ENCODE peak calls at places on chromosomes 2 and 18, in nine cellular contexts. One of them, this sample, is unnamed.

GRCh38 chr2:16264491-16264890 is 324.1 kb downstream of the MYCN start:
- DNase-seq in psoas muscle: no peak
- DNase-seq in PC-3: no peak
- DNase-seq in astrocyte of the spinal cord: no peak
- DNase-seq in heart left ventricle: no peak
- DNase-seq in CD8-positive, alpha-beta memory T cell: no peak
- DNase-seq in SJSA1: no peak
- DNase-seq in naive thymus-derived CD4-positive, alpha-beta T cell: no peak
- DNase-seq in IMR-90: no peak
- DNase-seq in this sample: no peak

GRCh38 chr2:99035920-99036319 is 99.9 kb upstream of the CRACDL start:
- DNase-seq in psoas muscle: no peak
- DNase-seq in IMR-90: no peak
- DNase-seq in astrocyte of the spinal cord: peak; percentile 3
- DNase-seq in naive thymus-derived CD4-positive, alpha-beta T cell: no peak
- DNase-seq in SJSA1: no peak
- DNase-seq in PC-3: peak; percentile 8
- DNase-seq in heart left ventricle: no peak
- DNase-seq in CD8-positive, alpha-beta memory T cell: no peak
- DNase-seq in this sample: peak; percentile 12

GRCh38 chr2:133489641-133490411 is 78.4 kb downstream of the NCKAP5 start:
- DNase-seq in naive thymus-derived CD4-positive, alpha-beta T cell: no peak
- DNase-seq in CD8-positive, alpha-beta memory T cell: no peak
- DNase-seq in IMR-90: peak; percentile 52
- DNase-seq in PC-3: no peak
- DNase-seq in psoas muscle: peak; percentile 60
- DNase-seq in heart left ventricle: peak; percentile 60
- DNase-seq in astrocyte of the spinal cord: peak; percentile 17
- DNase-seq in SJSA1: no peak
- DNase-seq in this sample: peak; percentile 31

GRCh38 chr18:61950371-61950770 is 57.6 kb upstream of the RNF152 start:
- DNase-seq in heart left ventricle: no peak
- DNase-seq in SJSA1: no peak
- DNase-seq in psoas muscle: no peak
- DNase-seq in naive thymus-derived CD4-positive, alpha-beta T cell: no peak
- DNase-seq in PC-3: no peak
- DNase-seq in astrocyte of the spinal cord: no peak
- DNase-seq in IMR-90: no peak
- DNase-seq in CD8-positive, alpha-beta memory T cell: no peak
- DNase-seq in this sample: no peak

GRCh38 chr2:113910110-113910717 is 20.3 kb downstream of the ACTR3 start:
- DNase-seq in CD8-positive, alpha-beta memory T cell: no peak
- DNase-seq in astrocyte of the spinal cord: no peak
- DNase-seq in IMR-90: peak; percentile 19
- DNase-seq in PC-3: peak; percentile 19
- DNase-seq in SJSA1: no peak
- DNase-seq in naive thymus-derived CD4-positive, alpha-beta T cell: no peak
- DNase-seq in heart left ventricle: no peak
- DNase-seq in psoas muscle: no peak
- DNase-seq in this sample: no peak

GRCh38 chr2:226079677-226080076 is 680.2 kb downstream of the NYAP2 start:
- DNase-seq in SJSA1: peak; percentile 75
- DNase-seq in heart left ventricle: no peak
- DNase-seq in psoas muscle: no peak
- DNase-seq in astrocyte of the spinal cord: peak; percentile 96
- DNase-seq in PC-3: peak; percentile 74
- DNase-seq in naive thymus-derived CD4-positive, alpha-beta T cell: no peak
- DNase-seq in IMR-90: peak; percentile 98
- DNase-seq in CD8-positive, alpha-beta memory T cell: no peak
- DNase-seq in this sample: peak; percentile 96

GRCh38 chr2:70420005-70420580 is 118.2 kb upstream of the FAM136A start:
- DNase-seq in astrocyte of the spinal cord: no peak
- DNase-seq in naive thymus-derived CD4-positive, alpha-beta T cell: no peak
- DNase-seq in PC-3: no peak
- DNase-seq in IMR-90: no peak
- DNase-seq in psoas muscle: no peak
- DNase-seq in CD8-positive, alpha-beta memory T cell: no peak
- DNase-seq in heart left ventricle: no peak
- DNase-seq in SJSA1: no peak
- DNase-seq in this sample: no peak

GRCh38 chr2:74902281-74902860 is 56.1 kb upstream of the POLE4 start:
- DNase-seq in astrocyte of the spinal cord: no peak
- DNase-seq in CD8-positive, alpha-beta memory T cell: no peak
- DNase-seq in PC-3: no peak
- DNase-seq in psoas muscle: no peak
- DNase-seq in SJSA1: no peak
- DNase-seq in heart left ventricle: no peak
- DNase-seq in naive thymus-derived CD4-positive, alpha-beta T cell: no peak
- DNase-seq in IMR-90: no peak
- DNase-seq in this sample: no peak

GRCh38 chr2:86789687-86790133 is 1.0 kb downstream of the CD8A start:
- DNase-seq in IMR-90: no peak
- DNase-seq in psoas muscle: no peak
- DNase-seq in PC-3: no peak
- DNase-seq in SJSA1: no peak
- DNase-seq in astrocyte of the spinal cord: no peak
- DNase-seq in heart left ventricle: no peak
- DNase-seq in CD8-positive, alpha-beta memory T cell: no peak
- DNase-seq in naive thymus-derived CD4-positive, alpha-beta T cell: no peak
- DNase-seq in this sample: no peak

GRCh38 chr2:127226520-127227263 is 6.6 kb upstream of the CYP27C1 start:
- DNase-seq in heart left ventricle: no peak
- DNase-seq in PC-3: peak; percentile 99
- DNase-seq in CD8-positive, alpha-beta memory T cell: no peak
- DNase-seq in psoas muscle: no peak
- DNase-seq in IMR-90: peak; percentile 95
- DNase-seq in astrocyte of the spinal cord: peak; percentile 93
- DNase-seq in naive thymus-derived CD4-positive, alpha-beta T cell: no peak
- DNase-seq in SJSA1: peak; percentile 97
- DNase-seq in this sample: peak; percentile 77
- H3K4me3 ChIP-seq in heart left ventricle: no peak overlapping the region
- H3K4me3 ChIP-seq in PC-3: peak overlapping the region; percentile 59
- H3K4me3 ChIP-seq in CD8-positive, alpha-beta memory T cell: no peak overlapping the region
- H3K4me3 ChIP-seq in psoas muscle: no peak overlapping the region
- H3K4me3 ChIP-seq in IMR-90: no peak overlapping the region
- H3K4me3 ChIP-seq in astrocyte of the spinal cord: no peak overlapping the region
- H3K4me3 ChIP-seq in naive thymus-derived CD4-positive, alpha-beta T cell: no peak overlapping the region
- H3K4me3 ChIP-seq in SJSA1: no peak overlapping the region
- H3K4me3 ChIP-seq in this sample: no peak overlapping the region

GRCh38 chr18:68721681-68722583 is 7.0 kb upstream of the TMX3 start:
- DNase-seq in heart left ventricle: no peak
- DNase-seq in IMR-90: no peak
- DNase-seq in PC-3: no peak
- DNase-seq in naive thymus-derived CD4-positive, alpha-beta T cell: peak; percentile 41
- DNase-seq in psoas muscle: no peak
- DNase-seq in CD8-positive, alpha-beta memory T cell: peak; percentile 29
- DNase-seq in SJSA1: no peak
- DNase-seq in astrocyte of the spinal cord: peak; percentile 27
- DNase-seq in this sample: no peak
- H3K4me3 ChIP-seq in heart left ventricle: peak overlapping the region; percentile 29
- H3K4me3 ChIP-seq in IMR-90: peak overlapping the region; percentile 23
- H3K4me3 ChIP-seq in PC-3: no peak overlapping the region
- H3K4me3 ChIP-seq in naive thymus-derived CD4-positive, alpha-beta T cell: peak overlapping the region; percentile 53
- H3K4me3 ChIP-seq in psoas muscle: peak overlapping the region; percentile 44
- H3K4me3 ChIP-seq in CD8-positive, alpha-beta memory T cell: peak overlapping the region; percentile 50
- H3K4me3 ChIP-seq in SJSA1: peak overlapping the region; percentile 31
- H3K4me3 ChIP-seq in astrocyte of the spinal cord: no peak overlapping the region
- H3K4me3 ChIP-seq in this sample: no peak overlapping the region

GRCh38 chr2:156672569-156673270 is 236.5 kb downstream of the GPD2 start:
- DNase-seq in PC-3: peak; percentile 34
- DNase-seq in SJSA1: no peak
- DNase-seq in heart left ventricle: no peak
- DNase-seq in CD8-positive, alpha-beta memory T cell: no peak
- DNase-seq in psoas muscle: no peak
- DNase-seq in astrocyte of the spinal cord: no peak
- DNase-seq in naive thymus-derived CD4-positive, alpha-beta T cell: no peak
- DNase-seq in IMR-90: no peak
- DNase-seq in this sample: no peak

GRCh38 chr2:156675896-156676295 is 239.7 kb downstream of the GPD2 start:
- DNase-seq in CD8-positive, alpha-beta memory T cell: no peak
- DNase-seq in SJSA1: no peak
- DNase-seq in IMR-90: no peak
- DNase-seq in naive thymus-derived CD4-positive, alpha-beta T cell: no peak
- DNase-seq in astrocyte of the spinal cord: no peak
- DNase-seq in PC-3: no peak
- DNase-seq in heart left ventricle: no peak
- DNase-seq in psoas muscle: no peak
- DNase-seq in this sample: no peak

GRCh38 chr2:156671706-156672105 is 235.5 kb downstream of the GPD2 start:
- DNase-seq in astrocyte of the spinal cord: no peak
- DNase-seq in naive thymus-derived CD4-positive, alpha-beta T cell: no peak
- DNase-seq in IMR-90: no peak
- DNase-seq in PC-3: no peak
- DNase-seq in CD8-positive, alpha-beta memory T cell: no peak
- DNase-seq in SJSA1: no peak
- DNase-seq in heart left ventricle: no peak
- DNase-seq in psoas muscle: no peak
- DNase-seq in this sample: no peak

GRCh38 chr2:156673981-156674380 is 237.8 kb downstream of the GPD2 start:
- DNase-seq in CD8-positive, alpha-beta memory T cell: no peak
- DNase-seq in IMR-90: no peak
- DNase-seq in naive thymus-derived CD4-positive, alpha-beta T cell: no peak
- DNase-seq in psoas muscle: no peak
- DNase-seq in PC-3: no peak
- DNase-seq in SJSA1: no peak
- DNase-seq in astrocyte of the spinal cord: no peak
- DNase-seq in heart left ventricle: no peak
- DNase-seq in this sample: no peak

DNA sequence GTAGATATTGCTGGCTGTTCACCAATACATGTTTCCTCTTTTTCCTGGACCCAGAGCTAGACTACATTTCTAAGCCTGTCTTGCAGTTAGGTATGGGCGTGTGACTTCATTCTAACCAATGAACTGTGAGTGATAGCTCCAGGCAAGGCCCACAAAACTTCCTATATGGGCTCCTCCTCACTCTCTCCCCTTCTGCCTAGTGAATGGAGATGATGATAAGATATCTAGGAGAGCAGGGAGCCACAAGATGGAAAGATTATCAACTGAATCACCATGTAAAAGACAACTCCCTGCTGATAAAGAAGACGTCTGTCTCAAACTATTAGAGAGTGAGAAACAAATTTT is 237.1 kb downstream of the GPD2 start:
- DNase-seq in SJSA1: no peak
- DNase-seq in astrocyte of the spinal cord: no peak
- DNase-seq in IMR-90: no peak
- DNase-seq in PC-3: no peak
- DNase-seq in heart left ventricle: no peak
- DNase-seq in naive thymus-derived CD4-positive, alpha-beta T cell: no peak
- DNase-seq in CD8-positive, alpha-beta memory T cell: no peak
- DNase-seq in psoas muscle: no peak
- DNase-seq in this sample: no peak
- H3K4me3 ChIP-seq in SJSA1: no peak overlapping the region
- H3K4me3 ChIP-seq in astrocyte of the spinal cord: no peak overlapping the region
- H3K4me3 ChIP-seq in IMR-90: no peak overlapping the region
- H3K4me3 ChIP-seq in PC-3: no peak overlapping the region
- H3K4me3 ChIP-seq in heart left ventricle: no peak overlapping the region
- H3K4me3 ChIP-seq in naive thymus-derived CD4-positive, alpha-beta T cell: no peak overlapping the region
- H3K4me3 ChIP-seq in CD8-positive, alpha-beta memory T cell: no peak overlapping the region
- H3K4me3 ChIP-seq in psoas muscle: no peak overlapping the region
- H3K4me3 ChIP-seq in this sample: no peak overlapping the region

GRCh38 chr2:233792720-233793119 is 14.6 kb downstream of the MROH2A start:
- DNase-seq in SJSA1: no peak
- DNase-seq in naive thymus-derived CD4-positive, alpha-beta T cell: no peak
- DNase-seq in psoas muscle: no peak
- DNase-seq in CD8-positive, alpha-beta memory T cell: no peak
- DNase-seq in astrocyte of the spinal cord: no peak
- DNase-seq in PC-3: no peak
- DNase-seq in IMR-90: no peak
- DNase-seq in heart left ventricle: no peak
- DNase-seq in this sample: no peak

GRCh38 chr2:233794128-233794658 is 16.1 kb downstream of the MROH2A start:
- DNase-seq in CD8-positive, alpha-beta memory T cell: no peak
- DNase-seq in naive thymus-derived CD4-positive, alpha-beta T cell: no peak
- DNase-seq in heart left ventricle: no peak
- DNase-seq in psoas muscle: no peak
- DNase-seq in PC-3: no peak
- DNase-seq in astrocyte of the spinal cord: no peak
- DNase-seq in SJSA1: peak; percentile 28
- DNase-seq in IMR-90: no peak
- DNase-seq in this sample: no peak

GRCh38 chr2:233793465-233794127 is 15.5 kb downstream of the MROH2A start:
- DNase-seq in CD8-positive, alpha-beta memory T cell: no peak
- DNase-seq in SJSA1: peak; percentile 28
- DNase-seq in psoas muscle: no peak
- DNase-seq in PC-3: no peak
- DNase-seq in astrocyte of the spinal cord: no peak
- DNase-seq in IMR-90: no peak
- DNase-seq in heart left ventricle: no peak
- DNase-seq in naive thymus-derived CD4-positive, alpha-beta T cell: no peak
- DNase-seq in this sample: no peak

GRCh38 chr2:233791151-233791882 is 13.2 kb downstream of the MROH2A start:
- DNase-seq in CD8-positive, alpha-beta memory T cell: no peak
- DNase-seq in SJSA1: peak; percentile 29
- DNase-seq in heart left ventricle: no peak
- DNase-seq in PC-3: no peak
- DNase-seq in psoas muscle: no peak
- DNase-seq in astrocyte of the spinal cord: no peak
- DNase-seq in IMR-90: no peak
- DNase-seq in naive thymus-derived CD4-positive, alpha-beta T cell: no peak
- DNase-seq in this sample: no peak

GRCh38 chr2:233791883-233792329 is 13.8 kb downstream of the MROH2A start:
- DNase-seq in CD8-positive, alpha-beta memory T cell: no peak
- DNase-seq in SJSA1: no peak
- DNase-seq in heart left ventricle: no peak
- DNase-seq in naive thymus-derived CD4-positive, alpha-beta T cell: no peak
- DNase-seq in PC-3: no peak
- DNase-seq in psoas muscle: no peak
- DNase-seq in astrocyte of the spinal cord: no peak
- DNase-seq in IMR-90: no peak
- DNase-seq in this sample: no peak
- H3K4me3 ChIP-seq in CD8-positive, alpha-beta memory T cell: no peak overlapping the region
- H3K4me3 ChIP-seq in SJSA1: no peak overlapping the region
- H3K4me3 ChIP-seq in heart left ventricle: no peak overlapping the region
- H3K4me3 ChIP-seq in naive thymus-derived CD4-positive, alpha-beta T cell: no peak overlapping the region
- H3K4me3 ChIP-seq in PC-3: no peak overlapping the region
- H3K4me3 ChIP-seq in psoas muscle: no peak overlapping the region
- H3K4me3 ChIP-seq in astrocyte of the spinal cord: no peak overlapping the region
- H3K4me3 ChIP-seq in IMR-90: no peak overlapping the region
- H3K4me3 ChIP-seq in this sample: no peak overlapping the region

GRCh38 chr2:182522930-182523541 is 96.2 kb upstream of the PDE1A start:
- DNase-seq in IMR-90: no peak
- DNase-seq in naive thymus-derived CD4-positive, alpha-beta T cell: no peak
- DNase-seq in PC-3: no peak
- DNase-seq in CD8-positive, alpha-beta memory T cell: no peak
- DNase-seq in astrocyte of the spinal cord: peak; percentile 23
- DNase-seq in heart left ventricle: no peak
- DNase-seq in SJSA1: no peak
- DNase-seq in psoas muscle: no peak
- DNase-seq in this sample: no peak
- H3K4me3 ChIP-seq in IMR-90: no peak overlapping the region
- H3K4me3 ChIP-seq in naive thymus-derived CD4-positive, alpha-beta T cell: no peak overlapping the region
- H3K4me3 ChIP-seq in PC-3: no peak overlapping the region
- H3K4me3 ChIP-seq in CD8-positive, alpha-beta memory T cell: no peak overlapping the region
- H3K4me3 ChIP-seq in astrocyte of the spinal cord: no peak overlapping the region
- H3K4me3 ChIP-seq in heart left ventricle: peak overlapping the region; percentile 31
- H3K4me3 ChIP-seq in SJSA1: no peak overlapping the region
- H3K4me3 ChIP-seq in psoas muscle: peak overlapping the region; percentile 12
- H3K4me3 ChIP-seq in this sample: no peak overlapping the region

GRCh38 chr2:164839914-164840457 is 1.6 kb downstream of the COBLL1 start:
- DNase-seq in psoas muscle: no peak
- DNase-seq in IMR-90: peak; percentile 18
- DNase-seq in astrocyte of the spinal cord: peak; percentile 49
- DNase-seq in CD8-positive, alpha-beta memory T cell: no peak
- DNase-seq in naive thymus-derived CD4-positive, alpha-beta T cell: no peak
- DNase-seq in SJSA1: no peak
- DNase-seq in PC-3: peak; percentile 66
- DNase-seq in heart left ventricle: no peak
- DNase-seq in this sample: no peak
- H3K4me3 ChIP-seq in psoas muscle: peak overlapping the region; percentile 90
- H3K4me3 ChIP-seq in IMR-90: no peak overlapping the region
- H3K4me3 ChIP-seq in astrocyte of the spinal cord: peak overlapping the region; percentile 71
- H3K4me3 ChIP-seq in CD8-positive, alpha-beta memory T cell: no peak overlapping the region
- H3K4me3 ChIP-seq in naive thymus-derived CD4-positive, alpha-beta T cell: no peak overlapping the region
- H3K4me3 ChIP-seq in SJSA1: peak overlapping the region; percentile 74
- H3K4me3 ChIP-seq in PC-3: peak overlapping the region; percentile 90
- H3K4me3 ChIP-seq in heart left ventricle: peak overlapping the region; percentile 76
- H3K4me3 ChIP-seq in this sample: peak overlapping the region; percentile 81

This sample was measured in skeletal muscle cell.